ENCODE peak calls at places on chromosomes 4 and X, in seven cellular contexts. O, A, E, Q, D, C and N are unnamed samples.

GRCh38 chr4:125517831-125518230 is 203.1 kb downstream of the FAT4 start:
- DNase-seq in O (no peak), Q (no peak), C (no peak), E (no peak), A (no peak), D (no peak), N (no peak)

GRCh38 chr4:172648471-172648870 is 520.1 kb upstream of the GALNT7 start:
- DNase-seq in O (no peak), E (no peak), Q (no peak), D (no peak), A (no peak), C (no peak), N (no peak)

GRCh38 chrX:103464071-103464773 is 55.1 kb downstream of the RAB40A start:
- DNase-seq in C (no peak), A (no peak), E (no peak), Q (no peak), D (no peak), O (no peak), N (peak; percentile 84)

GRCh38 chr4:74886490-74886889 is 46.4 kb upstream of the PARM1 start:
- DNase-seq in C (peak; percentile 91), E (peak; percentile 79), A (no peak), O (no peak), D (no peak), Q (peak; percentile 9), N (no peak)

GRCh38 chrX:104482757-104483156 is 83.2 kb upstream of the IL1RAPL2 start:
- DNase-seq in Q (no peak), A (no peak), D (no peak), O (no peak), C (no peak), E (no peak), N (no peak)

GRCh38 chr4:2068566-2068965 is 9.4 kb downstream of the NAT8L start:
- DNase-seq in Q (no peak), O (no peak), C (no peak), D (no peak), E (no peak), A (no peak), N (peak; percentile 29)

GRCh38 chrX:44306336-44306735 is 37.1 kb downstream of the EFHC2 start:
- DNase-seq in Q (no peak), D (no peak), C (peak; percentile 54), A (no peak), E (no peak), O (peak; percentile 0), N (no peak)

GRCh38 chr4:113781439-113782040 is 20.0 kb upstream of the CAMK2D start:
- DNase-seq in O (no peak), D (peak; percentile 14), A (no peak), Q (no peak), C (peak; percentile 12), E (no peak), N (no peak)

GRCh38 chrX:25202827-25203226 is 187.1 kb upstream of the ARX start:
- DNase-seq in Q (no peak), D (no peak), C (no peak), A (no peak), O (no peak), E (no peak), N (no peak)

GRCh38 chrX:107738272-107738671 is 37.3 kb downstream of the TSC22D3 start:
- DNase-seq in A (no peak), Q (no peak), D (no peak), E (no peak), C (no peak), O (no peak), N (peak; percentile 55)

GRCh38 chrX:16966745-16967144 is 20.3 kb downstream of the REPS2 start:
- DNase-seq in C (no peak), A (no peak), O (no peak), D (no peak), Q (no peak), E (no peak), N (no peak)

GRCh38 chr4:181821039-181822004 is 421.9 kb upstream of the TENM3 start:
- DNase-seq in E (no peak), D (no peak), C (peak; percentile 22), A (no peak), O (no peak), Q (no peak), N (no peak)

GRCh38 chrX:14344172-14344940 is 185.0 kb upstream of the GLRA2 start:
- DNase-seq in C (no peak), O (no peak), E (no peak), D (no peak), Q (no peak), A (no peak), N (no peak)

GRCh38 chr4:159003420-159004253 is 99.2 kb upstream of the RAPGEF2 start:
- DNase-seq in C (no peak), Q (no peak), O (no peak), A (no peak), D (no peak), E (no peak), N (no peak)

GRCh38 chrX:44816369-44816768 is 27.5 kb upstream of the DUSP21 start:
- DNase-seq in A (no peak), D (no peak), E (no peak), Q (no peak), O (no peak), C (no peak), N (no peak)

GRCh38 chrX:154998204-154998880 is 24.2 kb downstream of the F8 start:
- DNase-seq in D (no peak), C (no peak), O (no peak), Q (no peak), E (no peak), A (no peak), N (no peak)

GRCh38 chr4:183544109-183544508 is 39.3 kb downstream of the ING2 start:
- DNase-seq in Q (no peak), C (no peak), O (no peak), D (no peak), A (no peak), E (no peak), N (no peak)

GRCh38 chr4:189974056-189974455 is 33.4 kb downstream of the FRG1 start:
- DNase-seq in A (no peak), D (no peak), E (no peak), C (peak; percentile 19), Q (no peak), O (no peak), N (no peak)

GRCh38 chrX:19625612-19626011 is 110.3 kb upstream of the MAP3K15 start:
- DNase-seq in A (no peak), C (peak; percentile 5), E (no peak), D (no peak), Q (no peak), O (no peak), N (no peak)

GRCh38 chrX:17654116-17654515 is 83.2 kb upstream of the SCML1 start:
- DNase-seq in C (no peak), O (no peak), D (no peak), E (no peak), A (no peak), Q (no peak), N (no peak)

GRCh38 chr4:168979338-168979737 is 30.7 kb downstream of the CBR4 start:
- DNase-seq in Q (no peak), A (no peak), E (no peak), D (no peak), O (no peak), C (no peak), N (no peak)

GRCh38 chrX:139881130-139881529 is 51.7 kb downstream of the ATP11C start:
- DNase-seq in C (no peak), A (no peak), O (no peak), E (no peak), Q (no peak), D (no peak), N (no peak)

GRCh38 chr4:845233-845835 is 19.4 kb upstream of the CPLX1 start:
- DNase-seq in Q (peak; percentile 19), A (no peak), D (no peak), O (peak; percentile 4), E (no peak), C (no peak), N (no peak)

GRCh38 chrX:98299785-98300184 is 1416.1 kb downstream of the RPA4 start:
- DNase-seq in C (no peak), D (no peak), Q (no peak), A (no peak), O (no peak), E (no peak), N (no peak)

GRCh38 chr4:10949039-10949728 is 264.6 kb upstream of the CLNK start:
- DNase-seq in E (no peak), Q (no peak), O (no peak), C (no peak), D (peak; percentile 19), A (no peak), N (no peak)

GRCh38 chr4:111174331-111174730 is 551.5 kb upstream of the PITX2 start:
- DNase-seq in E (no peak), C (no peak), O (no peak), D (no peak), Q (no peak), A (no peak), N (no peak)

GRCh38 chrX:69032601-69033000 is 132.7 kb downstream of the PJA1 start:
- DNase-seq in O (no peak), D (no peak), C (peak; percentile 67), E (no peak), A (no peak), Q (no peak), N (peak; percentile 36)

GRCh38 chr4:128558896-128559669 is 250.4 kb upstream of the JADE1 start:
- DNase-seq in Q (no peak), E (peak; percentile 26), C (no peak), O (no peak), A (no peak), D (no peak), N (no peak)

GRCh38 chr4:4685810-4686209 is 144.0 kb upstream of the STX18 start:
- DNase-seq in C (no peak), A (no peak), E (no peak), Q (no peak), O (no peak), D (no peak), N (no peak)

GRCh38 chr4:82042042-82042441 is 331.7 kb downstream of the HNRNPD start:
- DNase-seq in C (no peak), D (no peak), E (no peak), A (no peak), Q (no peak), O (no peak), N (no peak)

GRCh38 chr4:140789752-140790151 is 33.6 kb upstream of the TBC1D9 start:
- DNase-seq in Q (no peak), C (peak; percentile 72), A (no peak), E (no peak), D (no peak), O (no peak), N (no peak)

GRCh38 chrX:151974336-151975227 is at the start of gene GABRE:
- DNase-seq in E (no peak), D (no peak), C (peak; percentile 46), O (no peak), Q (no peak), A (no peak), N (peak; percentile 78)

GRCh38 chr4:155249036-155249566 is 40.7 kb downstream of the NPY2R start:
- DNase-seq in C (no peak), D (no peak), A (no peak), Q (no peak), O (no peak), E (no peak), N (no peak)

GRCh38 chr4:2051086-2051485 is 8.0 kb upstream of the NAT8L start:
- DNase-seq in Q (no peak), O (no peak), E (no peak), A (no peak), C (no peak), D (no peak), N (peak; percentile 37)